ENCODE peak calls at places on chromosome 1, in six cellular contexts. Z is PC-9; R is GM23248; P is A549; X is CD8-positive, alpha-beta memory T cell; Y is psoas muscle. H is an unnamed sample. For H3K4me1, the result is how much of the 10 kb centered on the place peaks cover.

GRCh38 chr1:91732291-91732953 is 153.5 kb downstream of the TGFBR3 start:
- DNase-seq in R (peak), P (peak), Z (peak), X (peak), Y (no peak), H (no peak)

GRCh38 chr1:151839457-151840409 is at the start of gene C2CD4D:
- DNase-seq in R (no peak), X (peak), Y (no peak), P (no peak), Z (peak), H (peak)

GRCh38 chr1:77388655-77389054 is 106.8 kb downstream of the AK5 start:
- DNase-seq in R (no peak), Z (no peak), P (no peak), X (no peak), Y (no peak), H (no peak)

GRCh38 chr1:23878668-23879067 is 10.6 kb upstream of the FUCA1 start:
- DNase-seq in Z (no peak), X (no peak), P (no peak), Y (no peak), R (no peak), H (no peak)

GRCh38 chr1:47752048-47752451 is 245.1 kb downstream of the TRABD2B start:
- DNase-seq in Y (peak), X (no peak), R (peak), Z (no peak), P (no peak), H (no peak)

GRCh38 chr1:115114308-115114707 is 25.0 kb upstream of the TSPAN2 start:
- DNase-seq in Y (no peak), P (no peak), X (no peak), Z (peak), R (peak), H (peak)

GRCh38 chr1:111195002-111195684 is 5.3 kb downstream of the DENND2D start:
- DNase-seq in P (no peak), R (no peak), Z (no peak), X (no peak), Y (no peak), H (no peak)

GRCh38 chr1:30902653-30903290 is 5.8 kb downstream of the SDC3 start:
- DNase-seq in P (no peak), R (no peak), Y (no peak), X (no peak), Z (no peak), H (no peak)

GRCh38 chr1:175889848-175890247 is 146.5 kb upstream of the TNR start:
- DNase-seq in Z (no peak), R (no peak), X (no peak), P (no peak), Y (no peak), H (no peak)

GRCh38 chr1:100736766-100737165 is 17.2 kb downstream of the VCAM1 start:
- DNase-seq in R (peak), P (no peak), X (no peak), Z (no peak), Y (no peak), H (no peak)

GRCh38 chr1:208951908-208952307 is 631.6 kb upstream of the CAMK1G start:
- DNase-seq in X (no peak), Y (no peak), R (no peak), P (no peak), Z (no peak), H (no peak)

GRCh38 chr1:162187676-162188075 is 118.2 kb downstream of the NOS1AP start:
- DNase-seq in P (no peak), R (peak), Y (no peak), Z (no peak), X (no peak), H (no peak)
- H3K4me1 ChIP-seq in P (under half), R (under half), Y (under half), Z (under half), X (under half), H (under half)

GRCh38 chr1:48789903-48790302 is 13.2 kb upstream of the BEND5 start:
- DNase-seq in Z (no peak), P (no peak), Y (no peak), X (no peak), R (no peak), H (no peak)

GRCh38 chr1:48794815-48795214 is 18.1 kb upstream of the BEND5 start:
- DNase-seq in P (no peak), X (no peak), Z (no peak), Y (no peak), R (peak), H (no peak)

GRCh38 chr1:48790397-48790796 is 13.7 kb upstream of the BEND5 start:
- DNase-seq in R (no peak), Z (no peak), P (no peak), Y (no peak), X (no peak), H (no peak)

GRCh38 chr1:48793863-48794262 is 17.2 kb upstream of the BEND5 start:
- DNase-seq in Y (no peak), P (no peak), R (no peak), X (no peak), Z (no peak), H (no peak)
- H3K4me1 ChIP-seq in Y (under half), P (under half), R (under half), X (under half), Z (under half), H (under half)

GRCh38 chr1:67626090-67626489 is 58.9 kb upstream of the GADD45A start:
- DNase-seq in X (no peak), Z (no peak), Y (no peak), R (no peak), P (no peak), H (no peak)
- H3K4me1 ChIP-seq in X (under half), Z (under half), Y (under half), R (under half), P (under half), H (under half)

GRCh38 chr1:197915797-197916686 is 1.1 kb upstream of the LHX9 start:
- DNase-seq in P (peak), Y (peak), R (peak), X (no peak), Z (peak), H (peak)
- H3K4me1 ChIP-seq in P (under half), Y (half or more), R (under half), X (half or more), Z (under half), H (under half)

GRCh38 chr1:247329097-247329617 is 2.5 kb downstream of the ZNF496 start:
- DNase-seq in Y (no peak), Z (no peak), X (no peak), P (no peak), R (no peak), H (no peak)
- H3K4me1 ChIP-seq in Y (under half), Z (under half), X (under half), P (under half), R (under half), H (under half)

DNA sequence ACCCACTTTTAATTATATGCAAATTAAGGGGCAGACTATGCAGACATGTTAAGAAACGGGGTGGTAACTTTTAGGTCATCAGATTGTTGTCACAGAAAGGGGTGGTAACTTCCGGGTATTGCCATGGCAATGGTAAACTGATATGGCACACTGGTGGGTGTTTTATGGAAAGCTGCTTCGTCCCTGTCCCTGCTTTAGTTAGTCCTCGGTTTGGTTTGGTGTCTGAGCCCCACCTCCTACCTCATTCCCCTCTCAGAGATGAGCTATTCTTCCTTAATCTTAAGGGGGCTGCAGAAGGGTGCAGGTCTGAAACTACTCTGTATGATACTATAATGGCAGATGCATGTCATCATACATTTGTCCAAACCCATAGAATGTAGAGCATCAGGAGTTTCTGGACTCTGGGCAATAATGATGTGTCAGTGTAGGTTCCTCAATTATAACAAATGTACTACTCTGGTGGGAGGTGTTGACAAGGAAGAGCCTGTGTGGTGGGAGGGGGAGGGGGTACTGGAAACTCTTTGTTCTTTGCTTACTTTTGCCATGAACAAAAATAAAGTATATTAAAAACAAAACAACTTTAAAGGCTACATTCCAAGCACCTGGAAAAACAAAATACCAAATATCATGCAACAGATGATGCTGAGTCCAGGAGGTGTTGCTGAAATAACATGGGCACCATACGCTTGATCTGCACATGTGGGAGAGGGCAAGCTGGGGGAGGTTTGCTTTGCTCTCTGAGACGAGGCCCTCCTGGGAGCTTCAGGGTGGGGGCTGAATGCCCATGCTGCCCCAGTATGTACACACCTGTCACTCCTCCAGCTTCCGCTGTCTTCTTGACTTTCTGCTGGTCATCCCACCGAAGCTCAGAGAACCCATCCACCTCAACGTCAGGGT is 6.2 kb downstream of the PARP1 start:
- DNase-seq in R (no peak), Y (no peak), Z (no peak), P (no peak), X (no peak), H (no peak)
- H3K4me1 ChIP-seq in R (under half), Y (half or more), Z (under half), P (under half), X (under half), H (under half)

GRCh38 chr1:162677607-162678371 is 45.5 kb downstream of the DDR2 start:
- DNase-seq in R (no peak), Z (no peak), P (no peak), Y (no peak), X (no peak), H (no peak)
- H3K4me1 ChIP-seq in R (half or more), Z (under half), P (under half), Y (under half), X (under half), H (under half)

GRCh38 chr1:118485757-118486156 is 300.7 kb upstream of the SPAG17 start:
- DNase-seq in R (peak), Y (no peak), Z (no peak), X (no peak), P (no peak), H (no peak)

GRCh38 chr1:118488776-118489175 is 303.7 kb upstream of the SPAG17 start:
- DNase-seq in X (no peak), Y (no peak), P (no peak), R (no peak), Z (no peak), H (no peak)

GRCh38 chr1:118486213-118486612 is 301.2 kb upstream of the SPAG17 start:
- DNase-seq in P (no peak), X (no peak), Z (no peak), R (no peak), Y (no peak), H (no peak)

GRCh38 chr1:118487091-118487490 is 302.1 kb upstream of the SPAG17 start:
- DNase-seq in R (peak), X (no peak), P (no peak), Z (no peak), Y (no peak), H (no peak)

GRCh38 chr1:118487932-118488331 is 302.9 kb upstream of the SPAG17 start:
- DNase-seq in R (no peak), X (no peak), P (no peak), Z (no peak), Y (no peak), H (no peak)
- H3K4me1 ChIP-seq in R (under half), X (under half), P (under half), Z (under half), Y (under half), H (under half)

GRCh38 chr1:42943166-42943565 is 15.5 kb downstream of the SLC2A1 start:
- DNase-seq in R (no peak), X (no peak), Y (no peak), Z (peak), P (no peak), H (peak)

GRCh38 chr1:42945171-42945570 is 13.5 kb downstream of the SLC2A1 start:
- DNase-seq in Y (no peak), R (no peak), P (no peak), Z (no peak), X (no peak), H (no peak)

GRCh38 chr1:42943728-42944127 is 14.9 kb downstream of the SLC2A1 start:
- DNase-seq in X (no peak), R (no peak), Z (no peak), Y (no peak), P (no peak), H (no peak)

GRCh38 chr1:42942444-42942843 is 16.2 kb downstream of the SLC2A1 start:
- DNase-seq in R (no peak), Z (no peak), X (no peak), P (no peak), Y (no peak), H (no peak)

GRCh38 chr1:42944207-42944928 is 14.3 kb downstream of the SLC2A1 start:
- DNase-seq in R (no peak), P (no peak), X (no peak), Y (no peak), Z (peak), H (peak)
- H3K4me1 ChIP-seq in R (under half), P (half or more), X (half or more), Y (under half), Z (half or more), H (under half)

GRCh38 chr1:64476251-64476952 is 6.5 kb downstream of the CACHD1 start:
- DNase-seq in X (no peak), Y (no peak), R (peak), P (no peak), Z (no peak), H (no peak)

GRCh38 chr1:64482128-64482527 is 12.2 kb downstream of the CACHD1 start:
- DNase-seq in P (no peak), Z (no peak), X (no peak), Y (no peak), R (no peak), H (no peak)

GRCh38 chr1:64479874-64480273 is 9.9 kb downstream of the CACHD1 start:
- DNase-seq in R (no peak), Y (no peak), Z (no peak), P (no peak), X (no peak), H (no peak)

GRCh38 chr1:64480999-64481772 is 11.3 kb downstream of the CACHD1 start:
- DNase-seq in Y (no peak), P (no peak), R (no peak), X (no peak), Z (no peak), H (no peak)

GRCh38 chr1:64478594-64479248 is 8.8 kb downstream of the CACHD1 start:
- DNase-seq in P (no peak), R (no peak), X (no peak), Z (no peak), Y (no peak), H (peak)
- H3K4me1 ChIP-seq in P (under half), R (under half), X (under half), Z (under half), Y (under half), H (half or more)

H was measured in pancreas.